ENCODE peak calls at places on chromosomes 6 and 20, in five cellular contexts. I is SIG-M5; E is activated naive CD4-positive, alpha-beta T cell treated with Interleukin-2 at 50 U/mL for 16 hours; S is effector memory CD4-positive, alpha-beta T cell; B is GM19239. F is an unnamed sample.

GRCh38 chr6:108968325-108968724 is 120.1 kb downstream of the ARMC2 start:
- DNase-seq in S (no peak), B (no peak), E (no peak), I (no peak), F (no peak)

GRCh38 chr20:50165687-50166554 is 12.4 kb upstream of the PEDS1 start:
- DNase-seq in B (peak; percentile 78), S (peak; percentile 61), I (peak; percentile 90), E (peak; percentile 86), F (peak; percentile 58)

GRCh38 chr6:116210750-116211425 is 43.0 kb downstream of the TSPYL4 start:
- DNase-seq in B (no peak), I (no peak), E (no peak), S (no peak), F (no peak)

GRCh38 chr6:32845381-32845884 is 1.6 kb upstream of the PSMB8 start:
- DNase-seq in B (no peak), S (peak; percentile 21), E (peak; percentile 42), I (no peak), F (peak; percentile 20)

GRCh38 chr6:47130086-47130485 is 88.0 kb upstream of the ADGRF1 start:
- DNase-seq in B (no peak), S (no peak), E (no peak), I (no peak), F (no peak)

GRCh38 chr20:35598899-35599775 is 16.5 kb upstream of the SPAG4 start:
- DNase-seq in S (no peak), I (no peak), E (no peak), B (no peak), F (no peak)

GRCh38 chr6:100475554-100476325 is 11.0 kb upstream of the SIM1 start:
- DNase-seq in S (no peak), B (no peak), E (no peak), I (no peak), F (no peak)

GRCh38 chr6:104771258-104771832 is 88.4 kb downstream of the HACE1 start:
- DNase-seq in B (no peak), S (no peak), E (no peak), I (no peak), F (no peak)

GRCh38 chr6:26295691-26296555 is 69.1 kb upstream of the BTN3A2 start:
- DNase-seq in I (no peak), E (no peak), S (no peak), B (no peak), F (no peak)

GRCh38 chr6:153092082-153093013 is 38.7 kb downstream of the RGS17 start:
- DNase-seq in S (no peak), B (no peak), E (no peak), I (peak; percentile 20), F (no peak)

GRCh38 chr6:35557239-35557638 is 44.5 kb upstream of the TULP1 start:
- DNase-seq in E (no peak), I (no peak), S (no peak), B (no peak), F (no peak)

GRCh38 chr6:138110229-138110628 is 3.0 kb upstream of the PERP start:
- DNase-seq in I (no peak), E (no peak), S (no peak), B (no peak), F (no peak)

GRCh38 chr20:5002077-5002413 is 735 bp upstream of the SLC23A2 start:
- DNase-seq in S (no peak), E (peak; percentile 2), B (no peak), I (no peak), F (no peak)